ENCODE peak calls at places on chromosome X, in seven cellular contexts. J, N, B, I, E, W and D are unnamed samples.

GRCh38 chrX:79081895-79082512 is 62.5 kb upstream of the GPR174 start:
- DNase-seq in W (peak; percentile 4), N (peak; percentile 64), J (peak; percentile 30), I (peak; percentile 23), E (no peak), B (peak; percentile 33), D (peak; percentile 50)

GRCh38 chrX:16138108-16138427 is 14.7 kb downstream of the GRPR start:
- DNase-seq in B (no peak), W (no peak), N (no peak), I (no peak), J (no peak), E (no peak), D (no peak)

GRCh38 chrX:14673764-14674163 is 144.4 kb downstream of the GLRA2 start:
- DNase-seq in E (no peak), N (peak; percentile 96), J (peak; percentile 91), I (peak; percentile 91), W (peak; percentile 91), B (no peak), D (no peak)

GRCh38 chrX:112832481-112833095 is 8.0 kb downstream of the AMOT start:
- DNase-seq in J (peak; percentile 22), I (no peak), N (peak; percentile 47), W (peak; percentile 7), E (peak; percentile 76), B (no peak), D (peak; percentile 55)

GRCh38 chrX:37995428-37995827 is 10.9 kb upstream of the SYTL5 start:
- DNase-seq in B (no peak), I (no peak), J (no peak), E (no peak), W (no peak), N (no peak), D (no peak)

GRCh38 chrX:107894038-107894437 is 68.4 kb downstream of the MID2 start:
- DNase-seq in W (peak; percentile 42), J (peak; percentile 57), B (peak; percentile 41), E (no peak), N (peak; percentile 77), I (peak; percentile 57), D (peak; percentile 75)

GRCh38 chrX:140715787-140716186 is 6.2 kb downstream of the LINC00632 start:
- DNase-seq in I (peak; percentile 84), W (peak; percentile 54), N (peak; percentile 31), E (no peak), J (no peak), B (no peak), D (no peak)

GRCh38 chrX:149010026-149010898 is 494.8 kb downstream of the IDS start:
- DNase-seq in J (no peak), N (no peak), W (no peak), E (no peak), I (no peak), B (no peak), D (no peak)

GRCh38 chrX:78979789-78980464 is 34.7 kb downstream of the P2RY10 start:
- DNase-seq in W (no peak), E (no peak), J (no peak), N (peak; percentile 28), I (no peak), B (no peak), D (peak; percentile 35)

GRCh38 chrX:152428089-152428488 is 23.0 kb downstream of the GABRA3 start:
- DNase-seq in J (peak; percentile 1), I (no peak), W (no peak), N (no peak), E (no peak), B (no peak), D (no peak)

GRCh38 chrX:115372026-115372610 is 82.6 kb downstream of the LUZP4 start:
- DNase-seq in J (peak; percentile 44), B (no peak), E (no peak), W (peak; percentile 79), I (peak; percentile 77), N (peak; percentile 81), D (no peak)

GRCh38 chrX:150366951-150367545 is 3.9 kb downstream of the MAMLD1 start:
- DNase-seq in W (peak; percentile 79), E (no peak), B (no peak), N (peak; percentile 39), I (peak; percentile 58), J (peak; percentile 54), D (no peak)

GRCh38 chrX:48966796-48967579 is 4.7 kb downstream of the KCND1 start:
- DNase-seq in B (no peak), J (no peak), N (peak; percentile 33), W (peak; percentile 55), I (peak; percentile 31), E (no peak), D (no peak)

GRCh38 chrX:136168929-136169735 is 21.8 kb downstream of the FHL1 start:
- DNase-seq in I (peak; percentile 97), J (peak; percentile 18), E (no peak), N (peak; percentile 39), W (peak; percentile 97), B (peak; percentile 69), D (no peak)

GRCh38 chrX:136577562-136577961 is 45.5 kb downstream of the VGLL1 start:
- DNase-seq in N (peak; percentile 69), E (no peak), W (peak; percentile 32), B (peak; percentile 36), J (peak; percentile 37), I (peak; percentile 55), D (peak; percentile 75)

GRCh38 chrX:63764946-63765345 is 20.1 kb downstream of the ARHGEF9 start:
- DNase-seq in E (no peak), J (peak; percentile 58), B (no peak), N (peak; percentile 69), W (peak; percentile 34), I (peak; percentile 15), D (no peak)

GRCh38 chrX:119399772-119400101 is 601 bp downstream of the SLC25A43 start:
- DNase-seq in E (no peak), N (no peak), I (peak; percentile 8), J (no peak), B (no peak), W (no peak), D (no peak)

GRCh38 chrX:13101439-13102139 is 57.2 kb upstream of the FAM9C start:
- DNase-seq in N (peak; percentile 91), B (no peak), E (peak; percentile 86), J (peak; percentile 97), W (peak; percentile 86), I (peak; percentile 93), D (no peak)

GRCh38 chrX:41026326-41027136 is 58.7 kb upstream of the USP9X start:
- DNase-seq in B (no peak), I (no peak), E (no peak), W (no peak), J (no peak), N (peak; percentile 8), D (no peak)

GRCh38 chrX:22534643-22535042 is 261.9 kb downstream of the CBLL2 start:
- DNase-seq in I (peak; percentile 87), W (peak; percentile 85), E (no peak), J (peak; percentile 81), N (peak; percentile 90), B (no peak), D (no peak)

GRCh38 chrX:104913348-104913747 is 307.1 kb downstream of the TEX13A start:
- DNase-seq in B (peak; percentile 8), J (no peak), E (no peak), N (peak; percentile 49), W (no peak), I (peak; percentile 0), D (peak; percentile 48)

GRCh38 chrX:10158279-10158939 is 1.6 kb downstream of the CLCN4 start:
- DNase-seq in J (no peak), E (no peak), I (no peak), B (peak; percentile 84), W (no peak), N (no peak), D (no peak)

GRCh38 chrX:108246304-108246954 is 154.9 kb downstream of the ATG4A start:
- DNase-seq in W (no peak), B (no peak), I (no peak), N (no peak), E (no peak), J (no peak), D (no peak)

GRCh38 chrX:140034916-140035315 is 69.6 kb upstream of the CXorf66 start:
- DNase-seq in I (no peak), B (peak; percentile 2), N (peak; percentile 33), E (no peak), W (no peak), J (no peak), D (peak; percentile 33)

GRCh38 chrX:45760187-45760742 is 559.6 kb upstream of the DIPK2B start:
- DNase-seq in E (no peak), J (no peak), W (no peak), N (no peak), B (no peak), I (no peak), D (no peak)
- H3K4me1 ChIP-seq in E (peaks cover 3% of the 10 kb centered on the region), J (peaks cover 86% of the 10 kb centered on the region), W (peaks cover 9% of the 10 kb centered on the region), N (peaks cover 95% of the 10 kb centered on the region), B (no peaks in the 10 kb centered on the region), I (peaks cover 18% of the 10 kb centered on the region), D (peaks cover 49% of the 10 kb centered on the region)

DNA sequence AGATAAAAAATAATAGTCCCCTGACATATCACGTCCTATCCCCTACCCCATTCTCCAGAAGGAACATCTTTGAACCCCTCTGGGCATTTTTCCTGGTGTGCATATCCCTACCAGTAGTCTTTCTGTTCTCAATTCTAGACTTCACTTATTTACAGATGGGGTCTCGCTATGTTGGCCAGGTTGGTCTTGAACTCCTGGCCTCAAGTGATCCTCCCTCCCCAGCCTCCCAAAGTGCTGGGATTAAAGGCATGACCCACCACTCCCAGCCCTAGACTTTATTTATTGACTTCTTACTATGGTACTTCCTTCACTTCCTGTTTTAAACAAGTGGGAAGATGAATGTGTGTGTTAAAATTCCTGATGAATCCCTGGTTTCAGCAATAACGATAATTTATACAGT is 612 bp upstream of the RRAGB start:
- DNase-seq in E (no peak), J (no peak), W (no peak), N (no peak), I (no peak), B (no peak), D (no peak)
- H3K9ac ChIP-seq in E (peak overlapping the region; percentile 9), J (no peak overlapping the region), W (no peak overlapping the region), N (peak overlapping the region; percentile 24), I (no peak overlapping the region), B (peak overlapping the region; percentile 20), D (no peak overlapping the region)

DNA sequence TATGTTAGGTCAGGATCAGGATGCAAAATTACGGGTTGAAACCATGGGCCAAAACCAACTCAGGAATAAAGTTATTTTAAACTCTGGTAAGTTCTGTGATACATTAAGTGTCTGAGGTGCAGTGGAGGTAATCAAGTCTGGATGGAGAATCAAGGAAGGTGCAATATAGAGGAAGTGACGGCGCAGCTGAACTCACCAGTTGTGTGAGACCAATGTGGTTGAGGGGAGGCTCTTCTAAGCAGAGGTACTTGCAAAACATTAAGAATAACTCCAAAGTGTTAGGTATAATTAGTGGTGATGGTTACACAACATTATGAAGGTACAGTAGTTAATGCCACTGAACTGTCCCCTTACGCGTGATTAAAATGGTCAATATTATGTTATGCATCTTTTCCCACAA is 19.7 kb downstream of the GAB3 start:
- DNase-seq in W (no peak), N (no peak), J (no peak), I (no peak), B (no peak), E (no peak), D (no peak)
- H3K4me1 ChIP-seq in W (peaks cover 38% of the 10 kb centered on the region), N (peaks cover 63% of the 10 kb centered on the region), J (peaks cover 55% of the 10 kb centered on the region), I (peaks cover 36% of the 10 kb centered on the region), B (peaks cover 11% of the 10 kb centered on the region), E (peaks cover 47% of the 10 kb centered on the region), D (no peaks in the 10 kb centered on the region)

DNA sequence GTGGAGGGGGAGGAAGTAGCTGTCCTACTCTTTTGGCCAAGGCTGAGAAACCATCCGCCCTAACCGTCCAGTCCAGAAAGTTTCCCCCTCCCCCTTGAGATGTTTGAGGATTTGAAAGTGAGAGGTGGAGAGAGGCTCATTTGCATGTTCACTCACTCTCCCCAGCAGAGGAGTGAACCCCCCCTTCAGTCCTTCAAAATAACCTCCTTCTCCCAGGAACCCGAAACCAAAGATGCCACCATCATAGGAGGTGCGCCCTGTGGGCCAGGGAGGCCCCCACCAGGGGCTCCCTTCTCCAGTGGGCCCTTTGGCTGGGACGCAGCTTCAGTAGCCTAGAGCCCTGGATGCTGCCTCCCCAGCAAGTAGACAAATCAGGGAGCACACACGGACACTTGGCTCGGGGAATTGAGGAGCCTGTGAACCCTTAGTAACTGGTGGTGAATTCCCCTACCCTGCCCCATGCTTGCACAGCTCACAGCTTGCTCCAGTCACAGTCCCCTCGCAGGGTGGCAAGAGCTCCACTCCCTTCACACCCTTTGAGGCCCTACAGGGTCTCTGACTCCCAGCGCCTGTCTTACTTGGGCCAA is 25.6 kb downstream of the ELF4 start:
- DNase-seq in N (no peak), E (no peak), I (no peak), J (no peak), W (no peak), B (no peak), D (peak; percentile 27)
- H3K9ac ChIP-seq in N (no peak overlapping the region), E (no peak overlapping the region), I (no peak overlapping the region), J (no peak overlapping the region), W (no peak overlapping the region), B (no peak overlapping the region), D (no peak overlapping the region)